ENCODE peak calls at places on chromosome 21, in ten cellular contexts. One of them, this sample, is unnamed.

GRCh38 chr21:44802396-44803153 is 955 bp upstream of the UBE2G2 start:
- DNase-seq in activated CD8-positive, alpha-beta memory T cell treated with anti-CD3 and anti-CD28 coated beads for 48 hours: no peak
- DNase-seq in AG10803: no peak
- DNase-seq in NCI-H69: peak
- DNase-seq in activated T-helper 1 cell treated with anti-CD3 and anti-CD28 coated beads, Interleukin-12 subunit alpha, Interleukin-12 subunit beta, Interleukin-2, Interleukin-4 antibody, amounts not matched to agents 30 ng/mL and 10 ng/mL and 1 ng/mL, durations not matched to agents 14 hours and 24 hours and 36 hours: no peak
- DNase-seq in DMS153: no peak
- DNase-seq in CD8-positive, alpha-beta T cell: no peak
- DNase-seq in T-cell: no peak
- DNase-seq in right cardiac atrium: no peak
- DNase-seq in stimulated activated CD4-positive, alpha-beta T cell treated with anti-CD3 and anti-CD28 coated beads, Interleukin-1b, Interleukin-23, amount 100 ng/mL, for 48 hours: no peak
- DNase-seq in this sample: no peak

GRCh38 chr21:28445081-28445830 is 547.4 kb downstream of the LTN1 start:
- DNase-seq in T-cell: no peak
- DNase-seq in right cardiac atrium: no peak
- DNase-seq in activated CD8-positive, alpha-beta memory T cell treated with anti-CD3 and anti-CD28 coated beads for 48 hours: no peak
- DNase-seq in stimulated activated CD4-positive, alpha-beta T cell treated with anti-CD3 and anti-CD28 coated beads, Interleukin-1b, Interleukin-23, amount 100 ng/mL, for 48 hours: no peak
- DNase-seq in activated T-helper 1 cell treated with anti-CD3 and anti-CD28 coated beads, Interleukin-12 subunit alpha, Interleukin-12 subunit beta, Interleukin-2, Interleukin-4 antibody, amounts not matched to agents 30 ng/mL and 10 ng/mL and 1 ng/mL, durations not matched to agents 14 hours and 24 hours and 36 hours: no peak
- DNase-seq in DMS153: no peak
- DNase-seq in AG10803: peak
- DNase-seq in NCI-H69: no peak
- DNase-seq in CD8-positive, alpha-beta T cell: no peak
- DNase-seq in this sample: no peak

GRCh38 chr21:42120056-42120903 is 49.2 kb downstream of the UMODL1 start:
- DNase-seq in right cardiac atrium: no peak
- DNase-seq in DMS153: peak
- DNase-seq in activated CD8-positive, alpha-beta memory T cell treated with anti-CD3 and anti-CD28 coated beads for 48 hours: no peak
- DNase-seq in CD8-positive, alpha-beta T cell: no peak
- DNase-seq in activated T-helper 1 cell treated with anti-CD3 and anti-CD28 coated beads, Interleukin-12 subunit alpha, Interleukin-12 subunit beta, Interleukin-2, Interleukin-4 antibody, amounts not matched to agents 30 ng/mL and 10 ng/mL and 1 ng/mL, durations not matched to agents 14 hours and 24 hours and 36 hours: no peak
- DNase-seq in AG10803: no peak
- DNase-seq in T-cell: no peak
- DNase-seq in NCI-H69: peak
- DNase-seq in stimulated activated CD4-positive, alpha-beta T cell treated with anti-CD3 and anti-CD28 coated beads, Interleukin-1b, Interleukin-23, amount 100 ng/mL, for 48 hours: no peak
- DNase-seq in this sample: no peak

GRCh38 chr21:31781737-31782136 is 49.8 kb upstream of the SCAF4 start:
- DNase-seq in NCI-H69: peak
- DNase-seq in T-cell: no peak
- DNase-seq in right cardiac atrium: peak
- DNase-seq in CD8-positive, alpha-beta T cell: no peak
- DNase-seq in stimulated activated CD4-positive, alpha-beta T cell treated with anti-CD3 and anti-CD28 coated beads, Interleukin-1b, Interleukin-23, amount 100 ng/mL, for 48 hours: no peak
- DNase-seq in activated CD8-positive, alpha-beta memory T cell treated with anti-CD3 and anti-CD28 coated beads for 48 hours: no peak
- DNase-seq in DMS153: peak
- DNase-seq in activated T-helper 1 cell treated with anti-CD3 and anti-CD28 coated beads, Interleukin-12 subunit alpha, Interleukin-12 subunit beta, Interleukin-2, Interleukin-4 antibody, amounts not matched to agents 30 ng/mL and 10 ng/mL and 1 ng/mL, durations not matched to agents 14 hours and 24 hours and 36 hours: no peak
- DNase-seq in AG10803: peak
- DNase-seq in this sample: peak

GRCh38 chr21:30839304-30839703 is 9.7 kb upstream of the KRTAP7-1 start:
- DNase-seq in AG10803: no peak
- DNase-seq in activated CD8-positive, alpha-beta memory T cell treated with anti-CD3 and anti-CD28 coated beads for 48 hours: no peak
- DNase-seq in NCI-H69: peak
- DNase-seq in right cardiac atrium: peak
- DNase-seq in T-cell: no peak
- DNase-seq in activated T-helper 1 cell treated with anti-CD3 and anti-CD28 coated beads, Interleukin-12 subunit alpha, Interleukin-12 subunit beta, Interleukin-2, Interleukin-4 antibody, amounts not matched to agents 30 ng/mL and 10 ng/mL and 1 ng/mL, durations not matched to agents 14 hours and 24 hours and 36 hours: no peak
- DNase-seq in DMS153: no peak
- DNase-seq in CD8-positive, alpha-beta T cell: no peak
- DNase-seq in stimulated activated CD4-positive, alpha-beta T cell treated with anti-CD3 and anti-CD28 coated beads, Interleukin-1b, Interleukin-23, amount 100 ng/mL, for 48 hours: peak
- DNase-seq in this sample: no peak

GRCh38 chr21:34080693-34081092 is 7.3 kb downstream of the MRPS6 start:
- DNase-seq in T-cell: no peak
- DNase-seq in DMS153: no peak
- DNase-seq in CD8-positive, alpha-beta T cell: no peak
- DNase-seq in NCI-H69: no peak
- DNase-seq in activated CD8-positive, alpha-beta memory T cell treated with anti-CD3 and anti-CD28 coated beads for 48 hours: no peak
- DNase-seq in stimulated activated CD4-positive, alpha-beta T cell treated with anti-CD3 and anti-CD28 coated beads, Interleukin-1b, Interleukin-23, amount 100 ng/mL, for 48 hours: no peak
- DNase-seq in AG10803: no peak
- DNase-seq in activated T-helper 1 cell treated with anti-CD3 and anti-CD28 coated beads, Interleukin-12 subunit alpha, Interleukin-12 subunit beta, Interleukin-2, Interleukin-4 antibody, amounts not matched to agents 30 ng/mL and 10 ng/mL and 1 ng/mL, durations not matched to agents 14 hours and 24 hours and 36 hours: no peak
- DNase-seq in right cardiac atrium: no peak
- DNase-seq in this sample: no peak

GRCh38 chr21:43902441-43902840 is 37.4 kb downstream of the AGPAT3 start:
- DNase-seq in stimulated activated CD4-positive, alpha-beta T cell treated with anti-CD3 and anti-CD28 coated beads, Interleukin-1b, Interleukin-23, amount 100 ng/mL, for 48 hours: no peak
- DNase-seq in activated T-helper 1 cell treated with anti-CD3 and anti-CD28 coated beads, Interleukin-12 subunit alpha, Interleukin-12 subunit beta, Interleukin-2, Interleukin-4 antibody, amounts not matched to agents 30 ng/mL and 10 ng/mL and 1 ng/mL, durations not matched to agents 14 hours and 24 hours and 36 hours: no peak
- DNase-seq in DMS153: no peak
- DNase-seq in T-cell: no peak
- DNase-seq in NCI-H69: peak
- DNase-seq in CD8-positive, alpha-beta T cell: no peak
- DNase-seq in activated CD8-positive, alpha-beta memory T cell treated with anti-CD3 and anti-CD28 coated beads for 48 hours: no peak
- DNase-seq in right cardiac atrium: no peak
- DNase-seq in AG10803: peak
- DNase-seq in this sample: peak

GRCh38 chr21:37294674-37295073 is 27.5 kb upstream of the VPS26C start:
- DNase-seq in NCI-H69: no peak
- DNase-seq in stimulated activated CD4-positive, alpha-beta T cell treated with anti-CD3 and anti-CD28 coated beads, Interleukin-1b, Interleukin-23, amount 100 ng/mL, for 48 hours: no peak
- DNase-seq in T-cell: no peak
- DNase-seq in activated T-helper 1 cell treated with anti-CD3 and anti-CD28 coated beads, Interleukin-12 subunit alpha, Interleukin-12 subunit beta, Interleukin-2, Interleukin-4 antibody, amounts not matched to agents 30 ng/mL and 10 ng/mL and 1 ng/mL, durations not matched to agents 14 hours and 24 hours and 36 hours: no peak
- DNase-seq in CD8-positive, alpha-beta T cell: no peak
- DNase-seq in DMS153: no peak
- DNase-seq in AG10803: peak
- DNase-seq in right cardiac atrium: no peak
- DNase-seq in activated CD8-positive, alpha-beta memory T cell treated with anti-CD3 and anti-CD28 coated beads for 48 hours: no peak
- DNase-seq in this sample: peak

GRCh38 chr21:43343095-43343991 is 83.6 kb downstream of the SIK1 start:
- DNase-seq in activated CD8-positive, alpha-beta memory T cell treated with anti-CD3 and anti-CD28 coated beads for 48 hours: no peak
- DNase-seq in CD8-positive, alpha-beta T cell: no peak
- DNase-seq in AG10803: no peak
- DNase-seq in stimulated activated CD4-positive, alpha-beta T cell treated with anti-CD3 and anti-CD28 coated beads, Interleukin-1b, Interleukin-23, amount 100 ng/mL, for 48 hours: no peak
- DNase-seq in DMS153: peak
- DNase-seq in T-cell: no peak
- DNase-seq in activated T-helper 1 cell treated with anti-CD3 and anti-CD28 coated beads, Interleukin-12 subunit alpha, Interleukin-12 subunit beta, Interleukin-2, Interleukin-4 antibody, amounts not matched to agents 30 ng/mL and 10 ng/mL and 1 ng/mL, durations not matched to agents 14 hours and 24 hours and 36 hours: no peak
- DNase-seq in right cardiac atrium: no peak
- DNase-seq in NCI-H69: peak
- DNase-seq in this sample: no peak

GRCh38 chr21:31103571-31104265 is 65.4 kb upstream of the KRTAP19-8 start:
- DNase-seq in right cardiac atrium: no peak
- DNase-seq in T-cell: no peak
- DNase-seq in DMS153: no peak
- DNase-seq in NCI-H69: no peak
- DNase-seq in CD8-positive, alpha-beta T cell: no peak
- DNase-seq in activated T-helper 1 cell treated with anti-CD3 and anti-CD28 coated beads, Interleukin-12 subunit alpha, Interleukin-12 subunit beta, Interleukin-2, Interleukin-4 antibody, amounts not matched to agents 30 ng/mL and 10 ng/mL and 1 ng/mL, durations not matched to agents 14 hours and 24 hours and 36 hours: no peak
- DNase-seq in stimulated activated CD4-positive, alpha-beta T cell treated with anti-CD3 and anti-CD28 coated beads, Interleukin-1b, Interleukin-23, amount 100 ng/mL, for 48 hours: no peak
- DNase-seq in AG10803: no peak
- DNase-seq in activated CD8-positive, alpha-beta memory T cell treated with anti-CD3 and anti-CD28 coated beads for 48 hours: no peak
- DNase-seq in this sample: no peak

GRCh38 chr21:35017256-35017655 is 31.8 kb downstream of the RUNX1 start:
- DNase-seq in NCI-H69: no peak
- DNase-seq in activated CD8-positive, alpha-beta memory T cell treated with anti-CD3 and anti-CD28 coated beads for 48 hours: no peak
- DNase-seq in T-cell: no peak
- DNase-seq in CD8-positive, alpha-beta T cell: no peak
- DNase-seq in right cardiac atrium: no peak
- DNase-seq in DMS153: no peak
- DNase-seq in stimulated activated CD4-positive, alpha-beta T cell treated with anti-CD3 and anti-CD28 coated beads, Interleukin-1b, Interleukin-23, amount 100 ng/mL, for 48 hours: no peak
- DNase-seq in AG10803: no peak
- DNase-seq in activated T-helper 1 cell treated with anti-CD3 and anti-CD28 coated beads, Interleukin-12 subunit alpha, Interleukin-12 subunit beta, Interleukin-2, Interleukin-4 antibody, amounts not matched to agents 30 ng/mL and 10 ng/mL and 1 ng/mL, durations not matched to agents 14 hours and 24 hours and 36 hours: no peak
- DNase-seq in this sample: no peak

GRCh38 chr21:39715804-39716397 is 29.1 kb upstream of the IGSF5 start:
- DNase-seq in right cardiac atrium: no peak
- DNase-seq in DMS153: peak
- DNase-seq in T-cell: no peak
- DNase-seq in activated T-helper 1 cell treated with anti-CD3 and anti-CD28 coated beads, Interleukin-12 subunit alpha, Interleukin-12 subunit beta, Interleukin-2, Interleukin-4 antibody, amounts not matched to agents 30 ng/mL and 10 ng/mL and 1 ng/mL, durations not matched to agents 14 hours and 24 hours and 36 hours: peak
- DNase-seq in stimulated activated CD4-positive, alpha-beta T cell treated with anti-CD3 and anti-CD28 coated beads, Interleukin-1b, Interleukin-23, amount 100 ng/mL, for 48 hours: peak
- DNase-seq in activated CD8-positive, alpha-beta memory T cell treated with anti-CD3 and anti-CD28 coated beads for 48 hours: peak
- DNase-seq in AG10803: peak
- DNase-seq in CD8-positive, alpha-beta T cell: no peak
- DNase-seq in NCI-H69: peak
- DNase-seq in this sample: peak

GRCh38 chr21:46411691-46412090 is 47.0 kb upstream of the DIP2A start:
- DNase-seq in NCI-H69: no peak
- DNase-seq in right cardiac atrium: no peak
- DNase-seq in T-cell: no peak
- DNase-seq in AG10803: no peak
- DNase-seq in CD8-positive, alpha-beta T cell: no peak
- DNase-seq in DMS153: no peak
- DNase-seq in activated T-helper 1 cell treated with anti-CD3 and anti-CD28 coated beads, Interleukin-12 subunit alpha, Interleukin-12 subunit beta, Interleukin-2, Interleukin-4 antibody, amounts not matched to agents 30 ng/mL and 10 ng/mL and 1 ng/mL, durations not matched to agents 14 hours and 24 hours and 36 hours: no peak
- DNase-seq in stimulated activated CD4-positive, alpha-beta T cell treated with anti-CD3 and anti-CD28 coated beads, Interleukin-1b, Interleukin-23, amount 100 ng/mL, for 48 hours: no peak
- DNase-seq in activated CD8-positive, alpha-beta memory T cell treated with anti-CD3 and anti-CD28 coated beads for 48 hours: no peak
- DNase-seq in this sample: no peak

This sample was measured in myocyte.